ENCODE peak calls at places on chromosome 5, in six cellular contexts. H is coronary artery; L is CD8-positive, alpha-beta T cell; T is pancreas; Y is endodermal cell; G is H9. D is an unnamed sample.

GRCh38 chr5:137374110-137374853 is 124.8 kb downstream of the SPOCK1 start:
- DNase-seq in T (no peak), L (no peak), G (no peak), H (no peak), Y (no peak), D (no peak)

GRCh38 chr5:157290156-157290980 is 24.4 kb downstream of the CYFIP2 start:
- DNase-seq in H (no peak), T (no peak), L (no peak), G (no peak), Y (no peak), D (no peak)

GRCh38 chr5:124735169-124735858 is 11.1 kb downstream of the ZNF608 start:
- DNase-seq in H (no peak), T (peak; percentile 38), G (peak; percentile 73), L (no peak), Y (peak; percentile 84), D (no peak)

GRCh38 chr5:42852826-42853225 is 41.1 kb upstream of the SELENOP start:
- DNase-seq in L (no peak), G (no peak), H (no peak), Y (no peak), T (no peak), D (no peak)

GRCh38 chr5:57456531-57457135 is 26.0 kb downstream of the ACTBL2 start:
- DNase-seq in H (no peak), G (no peak), T (no peak), Y (no peak), L (no peak), D (no peak)

GRCh38 chr5:172223901-172224873 is 30.2 kb downstream of the EFCAB9 start:
- DNase-seq in G (no peak), Y (no peak), H (no peak), T (no peak), L (no peak), D (no peak)

GRCh38 chr5:172245823-172246222 is 37.7 kb downstream of the UBTD2 start:
- DNase-seq in Y (no peak), G (no peak), T (no peak), L (no peak), H (no peak), D (no peak)

GRCh38 chr5:55160493-55161209 is 680 bp downstream of the GPX8 start:
- DNase-seq in T (peak; percentile 27), H (peak; percentile 79), G (peak; percentile 50), L (no peak), Y (peak; percentile 72), D (no peak)

GRCh38 chr5:120843390-120843980 is 379.4 kb downstream of the PRR16 start:
- DNase-seq in L (no peak), H (no peak), T (no peak), Y (peak; percentile 63), G (peak; percentile 54), D (no peak)

GRCh38 chr5:35233121-35233520 is 2.8 kb upstream of the PRLR start:
- DNase-seq in T (no peak), L (no peak), H (no peak), Y (no peak), G (no peak), D (no peak)

GRCh38 chr5:123398058-123398728 is 25.0 kb downstream of the CEP120 start:
- DNase-seq in L (no peak), H (no peak), Y (no peak), T (no peak), G (no peak), D (no peak)

GRCh38 chr5:123401320-123401719 is 21.9 kb downstream of the CEP120 start:
- DNase-seq in L (no peak), T (no peak), H (no peak), Y (no peak), G (no peak), D (no peak)

GRCh38 chr5:123397538-123397937 is 25.7 kb downstream of the CEP120 start:
- DNase-seq in Y (no peak), G (no peak), H (no peak), L (no peak), T (no peak), D (no peak)
- H3K27ac ChIP-seq in Y (no peak overlapping the region), G (no peak overlapping the region), H (no peak overlapping the region), L (no peak overlapping the region), T (no peak overlapping the region), D (no peak overlapping the region)

GRCh38 chr5:119070828-119071572 is at the start of gene DMXL1:
- DNase-seq in H (peak; percentile 100), L (peak; percentile 95), T (peak; percentile 99), G (peak; percentile 99), Y (peak; percentile 99), D (peak; percentile 96)

GRCh38 chr5:119070578-119070827 is 384 bp upstream of the DMXL1 start:
- DNase-seq in T (no peak), G (no peak), Y (no peak), L (no peak), H (no peak), D (no peak)

GRCh38 chr5:119074419-119074818 is 3.5 kb downstream of the DMXL1 start:
- DNase-seq in Y (no peak), T (no peak), G (no peak), L (no peak), H (no peak), D (no peak)

GRCh38 chr5:119071573-119071874 is 637 bp downstream of the DMXL1 start:
- DNase-seq in L (no peak), Y (no peak), H (no peak), G (no peak), T (no peak), D (no peak)

DNA sequence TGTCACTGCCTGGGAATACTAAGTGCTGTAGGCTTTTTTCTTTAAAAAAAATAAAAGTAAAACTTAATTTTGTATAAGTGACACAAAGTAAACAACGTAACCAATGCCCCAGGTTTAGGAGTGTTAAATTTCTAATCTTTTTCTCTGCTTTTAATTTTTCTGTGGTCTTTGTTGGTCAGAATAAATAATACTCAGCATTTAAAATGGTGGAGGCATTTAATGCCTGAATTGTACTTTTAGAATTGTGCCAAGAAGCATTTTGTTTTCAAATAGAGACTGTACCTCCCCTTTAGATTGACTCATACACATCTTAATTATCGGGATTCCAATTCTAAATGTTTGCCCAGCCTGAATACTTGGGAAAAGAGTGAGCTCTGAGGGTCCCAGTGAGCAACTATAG is 1.6 kb downstream of the DMXL1 start:
- DNase-seq in T (no peak), L (no peak), Y (no peak), H (no peak), G (no peak), D (no peak)
- H3K27ac ChIP-seq in T (no peak overlapping the region), L (no peak overlapping the region), Y (no peak overlapping the region), H (no peak overlapping the region), G (no peak overlapping the region), D (no peak overlapping the region)

GRCh38 chr5:14228219-14228618 is 85.1 kb downstream of the TRIO start:
- DNase-seq in L (no peak), Y (no peak), H (no peak), G (no peak), T (no peak), D (no peak)

GRCh38 chr5:14227501-14227900 is 84.4 kb downstream of the TRIO start:
- DNase-seq in T (no peak), Y (no peak), G (no peak), L (no peak), H (no peak), D (no peak)

GRCh38 chr5:14225173-14225834 is 82.2 kb downstream of the TRIO start:
- DNase-seq in H (no peak), G (no peak), Y (no peak), L (no peak), T (no peak), D (no peak)

GRCh38 chr5:14226554-14226953 is 83.4 kb downstream of the TRIO start:
- DNase-seq in L (no peak), T (no peak), Y (no peak), G (no peak), H (no peak), D (no peak)

DNA sequence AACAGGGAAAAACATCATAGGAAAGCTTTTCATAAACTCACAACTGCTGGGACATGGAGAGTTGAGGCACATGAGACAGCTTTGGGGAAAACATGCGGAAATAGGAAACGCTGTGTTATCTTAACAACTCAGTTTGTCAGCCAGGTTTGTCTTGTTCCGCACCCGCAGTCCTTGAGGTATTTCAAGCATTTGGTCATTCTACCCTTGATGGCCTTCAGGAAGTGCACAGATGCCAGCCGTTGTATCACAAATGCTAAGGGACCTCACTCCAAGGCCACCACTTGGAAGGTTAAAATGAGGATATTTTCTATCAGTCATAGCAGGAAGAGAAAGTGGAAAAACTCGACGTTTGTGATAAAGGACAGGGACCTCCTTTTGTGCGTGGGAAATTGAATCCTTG is 83.8 kb downstream of the TRIO start:
- DNase-seq in G (no peak), H (no peak), L (no peak), T (no peak), Y (no peak), D (no peak)
- H3K27ac ChIP-seq in G (no peak overlapping the region), H (no peak overlapping the region), L (no peak overlapping the region), T (peak overlapping the region; percentile 33), Y (no peak overlapping the region), D (no peak overlapping the region)

GRCh38 chr5:119387900-119388618 is 32.2 kb downstream of the TNFAIP8 start:
- DNase-seq in H (no peak), Y (no peak), L (no peak), G (no peak), T (no peak), D (no peak)
- H3K27ac ChIP-seq in H (peak overlapping the region; percentile 87), Y (no peak overlapping the region), L (no peak overlapping the region), G (no peak overlapping the region), T (no peak overlapping the region), D (no peak overlapping the region)

DNA sequence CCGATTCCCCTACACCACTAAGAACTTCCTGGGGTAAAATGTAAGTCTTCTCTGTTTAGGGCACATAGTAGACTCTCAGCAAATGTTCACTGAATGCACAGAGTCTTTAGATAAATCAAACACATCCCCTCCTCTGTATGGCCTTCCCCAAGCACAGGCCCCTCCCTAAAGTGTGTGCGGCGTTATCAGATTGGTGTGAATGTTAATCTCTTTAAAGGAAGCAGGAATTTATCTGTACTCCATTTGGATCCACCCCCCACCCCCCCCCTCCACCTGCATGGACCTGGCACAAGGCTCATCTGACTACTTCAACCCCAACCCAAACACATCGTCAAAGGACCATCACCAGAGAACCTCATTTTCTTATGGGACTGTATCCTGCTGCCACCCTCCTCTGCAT is 6.3 kb downstream of the PCDH1 start:
- DNase-seq in Y (peak; percentile 49), L (no peak), T (no peak), H (peak; percentile 36), G (no peak), D (no peak)
- H3K27ac ChIP-seq in Y (no peak overlapping the region), L (no peak overlapping the region), T (no peak overlapping the region), H (peak overlapping the region; percentile 20), G (no peak overlapping the region), D (no peak overlapping the region)

DNA sequence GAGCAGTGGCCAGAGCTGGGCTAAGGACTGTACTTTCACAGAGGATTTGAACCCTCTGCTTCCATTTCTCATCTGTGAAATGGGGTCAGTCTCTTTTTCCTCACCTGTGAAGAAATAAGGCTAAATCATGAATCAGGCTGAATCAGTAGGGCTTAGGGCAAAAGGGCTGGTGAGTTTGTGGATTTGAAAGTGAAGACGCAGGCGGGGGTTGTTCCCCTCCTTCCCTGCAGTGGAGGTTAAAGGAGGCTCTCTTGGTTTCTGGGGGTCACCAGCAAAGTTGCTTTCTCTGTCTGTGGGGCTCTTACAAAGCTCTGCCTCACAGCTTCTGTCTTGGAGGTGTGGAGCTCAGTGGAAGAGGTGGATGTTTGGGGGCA is 17.6 kb upstream of the NDST1 start:
- DNase-seq in T (no peak), Y (no peak), L (no peak), H (no peak), G (no peak), D (no peak)
- H3K27ac ChIP-seq in T (no peak overlapping the region), Y (no peak overlapping the region), L (no peak overlapping the region), H (peak overlapping the region; percentile 93), G (no peak overlapping the region), D (peak overlapping the region; percentile 94)

GRCh38 chr5:39495294-39495693 is 70.5 kb upstream of the DAB2 start:
- DNase-seq in T (no peak), Y (no peak), G (no peak), L (no peak), H (no peak), D (no peak)
- H3K27ac ChIP-seq in T (no peak overlapping the region), Y (no peak overlapping the region), G (no peak overlapping the region), L (no peak overlapping the region), H (peak overlapping the region; percentile 63), D (no peak overlapping the region)

D was measured in caudate nucleus.